ENCODE peak calls at places on chromosomes 16 and 17, in ten cellular contexts. K is nephron progenitor cell; H is MCF 10A; W is pancreas; J is transverse colon; A is A549; S is fibroblast of villous mesenchyme; F is ovary; Y is cardiac fibroblast; E is CD8-positive, alpha-beta T cell. P is an unnamed sample.

GRCh38 chr17:19502517-19502916 is 31.1 kb upstream of the SLC47A1 start:
- DNase-seq in H (no peak), W (no peak), J (no peak), S (no peak), Y (no peak), A (no peak), F (no peak), K (no peak), E (peak; percentile 60), P (no peak)

GRCh38 chr16:17831330-17831729 is 360.6 kb upstream of the XYLT1 start:
- DNase-seq in W (no peak), K (no peak), S (peak; percentile 45), H (no peak), Y (no peak), A (peak; percentile 24), E (no peak), J (no peak), F (no peak), P (no peak)

GRCh38 chr16:27430923-27431484 is 29.0 kb downstream of the IL21R start:
- DNase-seq in H (no peak), E (peak; percentile 35), J (no peak), S (no peak), W (no peak), K (no peak), Y (peak; percentile 21), F (no peak), A (no peak), P (no peak)

GRCh38 chr17:29567362-29568330 is 809 bp upstream of the ABHD15 start:
- DNase-seq in Y (peak; percentile 38), W (peak; percentile 85), S (peak; percentile 52), H (peak; percentile 59), K (peak; percentile 70), A (peak; percentile 85), F (peak; percentile 56), J (peak; percentile 80), E (peak; percentile 83), P (peak; percentile 53)

GRCh38 chr17:17347234-17347955 is 44.2 kb downstream of the NT5M start:
- DNase-seq in J (no peak), W (peak; percentile 53), H (no peak), Y (no peak), F (no peak), K (no peak), A (no peak), E (no peak), S (no peak), P (no peak)

GRCh38 chr17:48261297-48261880 is 153.8 kb downstream of the SNX11 start:
- DNase-seq in A (peak; percentile 92), K (peak; percentile 60), E (no peak), Y (no peak), J (peak; percentile 30), F (no peak), H (peak; percentile 39), S (no peak), W (no peak), P (peak; percentile 6)

GRCh38 chr17:77212081-77212832 is 71.5 kb downstream of the SEC14L1 start:
- DNase-seq in S (no peak), J (peak; percentile 48), K (no peak), W (no peak), H (no peak), E (no peak), A (no peak), F (no peak), Y (no peak), P (no peak)

GRCh38 chr17:64520359-64520758 is 13.6 kb downstream of the CEP95 start:
- DNase-seq in S (no peak), K (no peak), H (no peak), W (no peak), F (no peak), J (no peak), Y (no peak), E (no peak), A (no peak), P (no peak)

GRCh38 chr16:30637952-30638351 is 12.8 kb upstream of the PRR14 start:
- DNase-seq in S (peak; percentile 53), H (peak; percentile 75), Y (peak; percentile 58), W (no peak), J (no peak), F (no peak), E (no peak), A (peak; percentile 82), K (no peak), P (no peak)

GRCh38 chr17:31571124-31571892 is 179.8 kb downstream of the RAB11FIP4 start:
- DNase-seq in W (peak; percentile 80), Y (peak; percentile 98), J (peak; percentile 51), F (peak; percentile 88), S (peak; percentile 95), K (no peak), E (no peak), H (peak; percentile 88), A (peak; percentile 24), P (no peak)

DNA sequence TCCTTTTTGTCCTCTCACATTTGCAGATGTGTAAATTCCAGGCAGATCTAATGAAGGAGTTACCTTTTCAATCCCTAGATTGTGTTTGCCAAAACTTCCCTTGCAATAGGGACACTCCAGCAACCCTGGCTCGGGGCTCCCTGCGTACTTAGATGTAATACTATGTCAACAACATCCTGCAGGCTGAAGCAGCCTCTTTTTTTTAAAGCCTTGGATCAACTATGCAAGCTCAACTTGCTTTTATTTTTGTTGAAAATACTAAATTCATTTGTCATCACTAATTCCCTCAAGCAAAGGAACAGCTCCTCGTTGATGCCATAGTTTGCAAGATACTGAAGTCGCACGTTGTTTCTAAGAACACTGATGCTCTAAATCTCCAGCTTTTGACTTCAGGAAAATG is 59.1 kb downstream of the GRIN2A start:
- DNase-seq in W (no peak), K (no peak), S (peak; percentile 80), A (no peak), E (no peak), J (no peak), H (no peak), F (no peak), Y (no peak), P (no peak)
- TF ChIP-seq CTCF in W (no peak), K (no peak), S (no peak), A (no peak), E (no peak), J (no peak), H (no peak), F (no peak), Y (no peak), P (no peak)

DNA sequence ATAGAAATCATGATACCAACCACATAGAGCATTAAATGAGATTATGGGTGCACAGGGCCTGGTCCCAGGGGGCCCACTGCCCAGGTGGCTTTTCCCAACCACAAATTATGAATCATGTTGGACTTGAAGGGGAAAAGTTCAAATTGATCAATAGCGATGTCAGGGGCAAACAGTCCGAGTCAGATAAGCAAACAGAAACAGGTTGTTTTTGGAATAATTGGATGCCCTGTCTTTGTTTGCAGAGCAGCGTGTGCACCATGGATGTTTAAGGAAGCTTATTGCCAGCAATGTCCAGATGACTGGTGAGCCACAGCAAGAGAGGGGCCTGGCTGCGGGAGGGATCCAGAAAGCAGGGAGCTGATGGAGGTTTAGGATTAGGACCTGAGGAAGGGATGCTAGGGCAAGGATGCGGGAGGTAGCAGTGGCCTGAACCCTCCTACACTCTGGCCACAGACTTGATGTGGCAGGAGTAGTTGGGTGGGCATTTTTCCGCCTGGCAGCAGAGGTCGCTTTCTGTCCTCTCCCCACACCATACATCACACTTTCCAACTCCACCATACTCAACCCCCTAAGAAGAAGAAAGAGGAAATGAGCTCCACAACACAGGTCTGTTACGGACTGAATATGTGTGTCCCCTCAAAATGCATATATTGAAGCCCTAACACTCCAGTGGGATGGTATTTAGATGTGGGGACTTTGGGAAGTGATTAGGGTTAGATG is 266.4 kb upstream of the RPL38 start:
- DNase-seq in A (no peak), Y (no peak), J (no peak), W (no peak), K (no peak), H (no peak), F (no peak), E (no peak), S (no peak), P (no peak)
- TF ChIP-seq CTCF in A (no peak), Y (no peak), J (no peak), W (no peak), K (no peak), H (no peak), F (no peak), E (no peak), S (no peak), P (no peak)

DNA sequence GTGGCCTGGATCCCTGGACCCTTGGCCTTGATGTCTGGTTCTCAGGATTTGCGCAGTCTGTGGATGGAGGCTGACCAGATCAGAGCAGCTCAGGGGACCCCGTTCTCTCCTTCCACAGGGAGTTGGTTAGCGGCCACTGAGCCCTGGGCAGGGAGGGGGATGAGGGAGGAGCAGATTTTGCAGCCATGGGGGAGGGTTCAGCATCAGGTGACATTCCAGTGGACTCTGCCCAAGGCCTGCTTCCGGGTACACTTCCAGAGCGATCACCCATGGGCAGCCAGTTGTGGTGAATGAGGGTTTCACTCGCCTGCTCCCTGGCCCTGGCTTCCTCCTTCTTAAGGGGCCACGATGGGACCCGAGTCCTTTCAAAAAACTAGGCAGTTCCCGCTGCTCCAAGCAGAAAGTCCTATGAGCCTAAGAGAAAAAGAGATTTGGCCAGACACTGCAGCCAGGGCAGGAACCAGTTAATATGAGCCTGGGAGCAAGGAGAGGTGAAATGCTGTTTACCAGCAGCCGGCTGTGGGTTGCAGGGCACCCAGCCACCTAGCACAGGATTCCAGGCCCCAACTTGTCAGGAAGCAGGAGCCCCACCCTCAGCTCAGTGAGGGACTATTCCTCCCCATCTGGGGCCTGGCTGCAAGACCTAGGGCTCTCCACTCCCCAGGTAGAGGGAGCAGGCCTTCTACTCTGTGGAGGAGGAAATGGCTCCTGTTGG is 4.7 kb upstream of the GPRC5C start:
- DNase-seq in K (peak; percentile 57), Y (no peak), H (peak; percentile 78), S (no peak), W (peak; percentile 82), F (peak; percentile 50), J (peak; percentile 85), A (no peak), E (no peak), P (no peak)
- TF ChIP-seq CTCF in K (no peak), Y (no peak), H (no peak), S (no peak), W (no peak), F (no peak), J (no peak), A (no peak), E (no peak), P (no peak)

GRCh38 chr16:72367841-72368240 is 195.9 kb upstream of the PMFBP1 start:
- DNase-seq in Y (no peak), A (no peak), K (no peak), H (no peak), W (no peak), F (no peak), S (peak; percentile 9), J (no peak), E (no peak), P (no peak)

GRCh38 chr16:72357860-72358259 is 185.9 kb upstream of the PMFBP1 start:
- DNase-seq in J (no peak), H (no peak), K (no peak), Y (peak; percentile 59), E (no peak), S (peak; percentile 68), F (no peak), W (no peak), A (no peak), P (no peak)

GRCh38 chr16:72362972-72363371 is 191.0 kb upstream of the PMFBP1 start:
- DNase-seq in A (no peak), J (no peak), W (no peak), S (no peak), H (no peak), F (no peak), E (no peak), Y (peak; percentile 62), K (no peak), P (no peak)

DNA sequence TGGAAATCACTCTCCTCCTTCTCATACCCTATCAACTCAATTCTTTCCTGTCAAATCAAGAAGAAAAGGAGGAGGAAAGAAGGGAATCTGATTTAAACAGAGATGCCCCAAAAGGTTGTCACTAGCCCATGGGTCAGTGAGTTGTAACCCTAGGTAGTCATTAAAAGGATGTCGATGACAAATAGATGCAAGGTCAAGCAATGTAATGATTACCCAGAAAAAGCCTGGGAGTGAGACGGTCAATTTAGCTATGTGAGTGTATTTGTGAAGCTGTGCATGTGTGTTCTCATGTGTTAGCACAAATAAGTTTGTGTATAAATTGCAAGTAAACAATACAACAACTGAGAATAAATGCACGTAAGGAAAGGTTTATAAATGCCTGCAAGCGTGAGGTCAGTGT is 190.5 kb upstream of the PMFBP1 start:
- DNase-seq in J (no peak), H (no peak), F (no peak), W (no peak), A (no peak), K (no peak), Y (no peak), S (no peak), E (no peak), P (no peak)
- TF ChIP-seq CTCF in J (no peak), H (no peak), F (no peak), W (no peak), A (no peak), K (no peak), Y (no peak), S (no peak), E (no peak), P (no peak)

P was measured in neural crest cell.